ENCODE peak calls at places on chromosomes 3 and 15, in six cellular contexts. G is cardiac muscle cell, S is fibroblast of gingiva, I is KG1, H is adrenal gland, O is NCI-H2029 treated with DMSO at 0.1 percent for 48 hours. B is an unnamed sample.

GRCh38 chr3:123883656-123884257 is 375 bp downstream of the MYLK start:
- DNase-seq in G (peak), S (no peak), I (no peak), H (no peak), O (no peak), B (no peak)

GRCh38 chr3:139299261-139300132 is 44.3 kb upstream of the MRPS22 start:
- DNase-seq in G (no peak), S (no peak), I (no peak), H (peak), O (no peak), B (no peak)

GRCh38 chr15:70507772-70508351 is 255.5 kb downstream of the UACA start:
- DNase-seq in G (no peak), S (no peak), I (no peak), H (no peak), O (peak), B (no peak)

GRCh38 chr15:22257047-22257667 is 176.8 kb downstream of the OR4M2 start:
- DNase-seq in G (no peak), S (peak), I (no peak), H (no peak), O (no peak), B (no peak)

GRCh38 chr3:30471076-30471475 is 135.3 kb upstream of the TGFBR2 start:
- DNase-seq in G (no peak), S (peak), I (no peak), H (no peak), O (no peak), B (no peak)

GRCh38 chr15:68312701-68313204 is 35.2 kb downstream of the FEM1B start:
- DNase-seq in G (no peak), S (no peak), I (no peak), H (peak), O (no peak), B (no peak)

GRCh38 chr15:79522656-79523055 is 90.5 kb downstream of the MINAR1 start:
- DNase-seq in G (no peak), S (no peak), I (no peak), H (no peak), O (no peak), B (no peak)

GRCh38 chr15:90038639-90039095 is 37.5 kb downstream of the ZNF710 start:
- DNase-seq in G (no peak), S (no peak), I (no peak), H (no peak), O (no peak), B (no peak)

GRCh38 chr3:124878561-124879394 is 8.4 kb downstream of the ITGB5 start:
- DNase-seq in G (no peak), S (peak), I (no peak), H (peak), O (no peak), B (no peak)

GRCh38 chr3:23094890-23095462 is 108.2 kb upstream of the UBE2E2 start:
- DNase-seq in G (no peak), S (no peak), I (no peak), H (no peak), O (peak), B (no peak)

GRCh38 chr3:153752405-153753027 is 368.7 kb upstream of the ARHGEF26 start:
- DNase-seq in G (no peak), S (peak), I (no peak), H (no peak), O (peak), B (no peak)

GRCh38 chr15:32870240-32871033 is 152.6 kb downstream of the GREM1 start:
- DNase-seq in G (no peak), S (peak), I (no peak), H (no peak), O (no peak), B (peak)

GRCh38 chr3:111667621-111668239 is 72.6 kb upstream of the ZBED2 start:
- DNase-seq in G (no peak), S (no peak), I (peak), H (peak), O (no peak), B (peak)

GRCh38 chr15:27250223-27250622 is 279.2 kb downstream of the GABRG3 start:
- DNase-seq in G (no peak), S (no peak), I (no peak), H (no peak), O (peak), B (no peak)

GRCh38 chr3:11244131-11244677 is 28.0 kb upstream of the ATG7 start:
- DNase-seq in G (no peak), S (no peak), I (no peak), H (no peak), O (no peak), B (no peak)

GRCh38 chr15:57384816-57385215 is 8.5 kb downstream of the CGNL1 start:
- DNase-seq in G (no peak), S (peak), I (no peak), H (no peak), O (no peak), B (no peak)

GRCh38 chr15:59266015-59266414 is 59.4 kb downstream of the LDHAL6B start:
- DNase-seq in G (no peak), S (no peak), I (no peak), H (no peak), O (no peak), B (no peak)

GRCh38 chr15:42059661-42060476 is 34.5 kb downstream of the PLA2G4D start:
- DNase-seq in G (peak), S (peak), I (peak), H (peak), O (peak), B (no peak)

GRCh38 chr15:75696303-75696657 is 16.4 kb downstream of the CSPG4 start:
- DNase-seq in G (no peak), S (peak), I (no peak), H (no peak), O (no peak), B (no peak)

GRCh38 chr3:46628980-46629379 is 16.7 kb downstream of the FAM240A start:
- DNase-seq in G (no peak), S (peak), I (no peak), H (no peak), O (no peak), B (no peak)

GRCh38 chr3:126498936-126499335 is 18.6 kb downstream of the UROC1 start:
- DNase-seq in G (no peak), S (no peak), I (no peak), H (no peak), O (no peak), B (no peak)

GRCh38 chr3:111246967-111247760 is 175.5 kb downstream of the NECTIN3 start:
- DNase-seq in G (no peak), S (peak), I (no peak), H (no peak), O (no peak), B (no peak)

GRCh38 chr3:23763040-23763477 is 42.7 kb upstream of the UBE2E1 start:
- DNase-seq in G (peak), S (no peak), I (no peak), H (no peak), O (no peak), B (no peak)

GRCh38 chr3:16849240-16849639 is 35.5 kb upstream of the PLCL2 start:
- DNase-seq in G (peak), S (peak), I (no peak), H (peak), O (peak), B (no peak)